ENCODE peak calls at places on chromosome 13, in four cellular contexts. One of them, this sample, is unnamed.

GRCh38 chr13:51804295-51805172 is 571 bp upstream of the DHRS12 start:
- DNase-seq in PC-3: no peak
- DNase-seq in heart right ventricle: peak
- DNase-seq in osteocyte: no peak
- DNase-seq in this sample: no peak

GRCh38 chr13:44172411-44172810 is 201.2 kb upstream of the SERP2 start:
- DNase-seq in PC-3: peak
- DNase-seq in heart right ventricle: no peak
- DNase-seq in osteocyte: no peak
- DNase-seq in this sample: no peak

GRCh38 chr13:70905035-70905434 is 796.8 kb upstream of the KLHL1 start:
- DNase-seq in PC-3: no peak
- DNase-seq in heart right ventricle: no peak
- DNase-seq in osteocyte: no peak
- DNase-seq in this sample: no peak

GRCh38 chr13:112893570-112894422 is 75.2 kb upstream of the MCF2L start:
- DNase-seq in PC-3: peak
- DNase-seq in heart right ventricle: no peak
- DNase-seq in osteocyte: no peak
- DNase-seq in this sample: no peak

GRCh38 chr13:64314286-64314685 is 2898.6 kb upstream of the PCDH20 start:
- DNase-seq in PC-3: peak
- DNase-seq in heart right ventricle: no peak
- DNase-seq in osteocyte: no peak
- DNase-seq in this sample: no peak

GRCh38 chr13:57824121-57824520 is 192.6 kb downstream of the PCDH17 start:
- DNase-seq in PC-3: no peak
- DNase-seq in heart right ventricle: no peak
- DNase-seq in osteocyte: no peak
- DNase-seq in this sample: no peak

GRCh38 chr13:40644838-40645620 is 21.4 kb downstream of the FOXO1 start:
- DNase-seq in PC-3: no peak
- DNase-seq in heart right ventricle: no peak
- DNase-seq in osteocyte: no peak
- DNase-seq in this sample: no peak

GRCh38 chr13:26525528-26525927 is 32.0 kb upstream of the WASF3 start:
- DNase-seq in PC-3: no peak
- DNase-seq in heart right ventricle: no peak
- DNase-seq in osteocyte: no peak
- DNase-seq in this sample: no peak

GRCh38 chr13:113551081-113552000 is 33.2 kb upstream of the TFDP1 start:
- DNase-seq in PC-3: no peak
- DNase-seq in heart right ventricle: no peak
- DNase-seq in osteocyte: peak
- DNase-seq in this sample: peak

GRCh38 chr13:88068316-88068715 is 397.1 kb downstream of the SLITRK5 start:
- DNase-seq in PC-3: no peak
- DNase-seq in heart right ventricle: no peak
- DNase-seq in osteocyte: no peak
- DNase-seq in this sample: no peak

GRCh38 chr13:95749545-95749944 is 72.6 kb downstream of the DNAJC3 start:
- DNase-seq in PC-3: no peak
- DNase-seq in heart right ventricle: no peak
- DNase-seq in osteocyte: no peak
- DNase-seq in this sample: no peak

GRCh38 chr13:111239754-111240670 is 80.4 kb upstream of the TEX29 start:
- DNase-seq in PC-3: no peak
- DNase-seq in heart right ventricle: no peak
- DNase-seq in osteocyte: no peak
- DNase-seq in this sample: no peak

GRCh38 chr13:38990693-38991092 is at the start of gene STOML3:
- DNase-seq in PC-3: no peak
- DNase-seq in heart right ventricle: no peak
- DNase-seq in osteocyte: no peak
- DNase-seq in this sample: no peak

GRCh38 chr13:73450583-73450982 is 391.8 kb downstream of the KLF5 start:
- DNase-seq in PC-3: peak
- DNase-seq in heart right ventricle: no peak
- DNase-seq in osteocyte: no peak
- DNase-seq in this sample: no peak

GRCh38 chr13:41496420-41497234 is 39.3 kb downstream of the RGCC start:
- DNase-seq in PC-3: no peak
- DNase-seq in heart right ventricle: no peak
- DNase-seq in osteocyte: peak
- DNase-seq in this sample: no peak

GRCh38 chr13:34990399-34991224 is 48.5 kb downstream of the NBEA start:
- DNase-seq in PC-3: no peak
- DNase-seq in heart right ventricle: no peak
- DNase-seq in osteocyte: no peak
- DNase-seq in this sample: no peak

GRCh38 chr13:113192279-113192678 is 16.2 kb downstream of the PCID2 start:
- DNase-seq in PC-3: no peak
- DNase-seq in heart right ventricle: no peak
- DNase-seq in osteocyte: peak
- DNase-seq in this sample: no peak

GRCh38 chr13:100673376-100673830 is 1.2 kb downstream of the TMTC4 start:
- DNase-seq in PC-3: no peak
- DNase-seq in heart right ventricle: no peak
- DNase-seq in osteocyte: no peak
- DNase-seq in this sample: peak

GRCh38 chr13:34156841-34157365 is 339.0 kb downstream of the RFC3 start:
- DNase-seq in PC-3: peak
- DNase-seq in heart right ventricle: peak
- DNase-seq in osteocyte: no peak
- DNase-seq in this sample: no peak

GRCh38 chr13:76980075-76980718 is 11.7 kb upstream of the CLN5 start:
- DNase-seq in PC-3: peak
- DNase-seq in heart right ventricle: peak
- DNase-seq in osteocyte: peak
- DNase-seq in this sample: peak

GRCh38 chr13:91111476-91112190 is 235.9 kb upstream of the MIR17HG start:
- DNase-seq in PC-3: no peak
- DNase-seq in heart right ventricle: no peak
- DNase-seq in osteocyte: no peak
- DNase-seq in this sample: no peak

GRCh38 chr13:62377838-62378237 is 962.2 kb upstream of the PCDH20 start:
- DNase-seq in PC-3: no peak
- DNase-seq in heart right ventricle: no peak
- DNase-seq in osteocyte: no peak
- DNase-seq in this sample: no peak

GRCh38 chr13:67062160-67062559 is 168.0 kb downstream of the PCDH9 start:
- DNase-seq in PC-3: no peak
- DNase-seq in heart right ventricle: no peak
- DNase-seq in osteocyte: no peak
- DNase-seq in this sample: no peak

GRCh38 chr13:113971471-113972231 is 2.2 kb downstream of the C13orf46 start:
- DNase-seq in PC-3: no peak
- DNase-seq in heart right ventricle: no peak
- DNase-seq in osteocyte: no peak
- DNase-seq in this sample: no peak

GRCh38 chr13:37747071-37747612 is 122.4 kb downstream of the TRPC4 start:
- DNase-seq in PC-3: peak
- DNase-seq in heart right ventricle: no peak
- DNase-seq in osteocyte: no peak
- DNase-seq in this sample: no peak

GRCh38 chr13:91032104-91032503 is 315.4 kb upstream of the MIR17HG start:
- DNase-seq in PC-3: no peak
- DNase-seq in heart right ventricle: no peak
- DNase-seq in osteocyte: no peak
- DNase-seq in this sample: no peak

GRCh38 chr13:33213797-33214196 is 71.8 kb downstream of the STARD13 start:
- DNase-seq in PC-3: no peak
- DNase-seq in heart right ventricle: no peak
- DNase-seq in osteocyte: no peak
- DNase-seq in this sample: no peak

GRCh38 chr13:73189766-73190165 is 131.0 kb downstream of the KLF5 start:
- DNase-seq in PC-3: no peak
- DNase-seq in heart right ventricle: no peak
- DNase-seq in osteocyte: no peak
- DNase-seq in this sample: no peak

GRCh38 chr13:59721889-59722579 is 441.7 kb downstream of the DIAPH3 start:
- DNase-seq in PC-3: no peak
- DNase-seq in heart right ventricle: no peak
- DNase-seq in osteocyte: no peak
- DNase-seq in this sample: no peak

GRCh38 chr13:45707701-45708100 is 5.6 kb downstream of the CBY2 start:
- DNase-seq in PC-3: no peak
- DNase-seq in heart right ventricle: no peak
- DNase-seq in osteocyte: no peak
- DNase-seq in this sample: no peak

GRCh38 chr13:22915442-22916082 is 265.2 kb upstream of the SGCG start:
- DNase-seq in PC-3: no peak
- DNase-seq in heart right ventricle: no peak
- DNase-seq in osteocyte: no peak
- DNase-seq in this sample: peak

GRCh38 chr13:28316129-28316528 is 177.8 kb downstream of the PAN3 start:
- DNase-seq in PC-3: no peak
- DNase-seq in heart right ventricle: no peak
- DNase-seq in osteocyte: no peak
- DNase-seq in this sample: no peak

GRCh38 chr13:80399340-80400163 is 58.6 kb upstream of the SPRY2 start:
- DNase-seq in PC-3: peak
- DNase-seq in heart right ventricle: no peak
- DNase-seq in osteocyte: no peak
- DNase-seq in this sample: no peak

DNA sequence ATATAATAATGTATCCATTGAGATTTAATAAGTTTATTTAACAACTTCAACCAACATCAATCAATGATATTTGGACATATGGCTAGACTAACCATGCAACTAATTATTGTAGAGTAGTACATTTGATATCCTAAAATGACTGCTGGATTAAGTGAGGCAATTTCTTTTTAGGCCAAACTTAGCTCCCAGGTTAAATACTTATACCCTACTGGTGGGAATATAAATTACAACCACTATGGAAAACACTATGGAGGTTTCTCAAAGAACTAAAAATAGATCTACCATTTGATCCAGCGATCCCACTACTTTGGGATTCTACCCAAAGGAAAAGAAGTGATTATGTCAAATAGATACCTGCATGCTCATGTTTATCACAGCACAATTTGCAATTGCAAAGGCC is 345.8 kb downstream of the RBM26 start:
- DNase-seq in PC-3: peak
- DNase-seq in heart right ventricle: no peak
- DNase-seq in osteocyte: no peak
- DNase-seq in this sample: no peak
- TF ChIP-seq CTCF in PC-3: peak
- TF ChIP-seq CTCF in heart right ventricle: no peak
- TF ChIP-seq CTCF in osteocyte: no peak
- TF ChIP-seq CTCF in this sample: peak

DNA sequence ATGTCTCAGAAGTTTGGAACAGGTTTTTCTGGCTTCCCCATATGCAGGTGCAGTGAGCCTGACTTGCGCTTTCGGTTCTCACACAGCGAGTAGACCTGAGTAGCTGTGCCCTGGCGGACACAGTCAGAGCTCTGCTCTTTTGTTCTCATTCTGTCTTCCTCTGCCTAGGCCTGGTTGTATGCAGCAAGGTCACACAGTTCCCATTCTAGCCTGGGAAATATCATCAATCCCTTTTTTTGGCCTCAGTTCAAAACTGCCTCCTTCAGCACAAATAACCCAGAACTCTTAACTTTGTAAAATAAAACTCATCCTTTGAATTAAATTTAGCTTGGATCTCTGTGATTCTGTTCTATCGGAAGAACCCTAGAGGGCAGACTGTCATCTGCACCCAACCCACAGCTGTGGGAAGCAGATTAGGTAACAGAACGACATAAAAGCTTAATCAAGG is 10.2 kb downstream of the OXGR1 start:
- DNase-seq in PC-3: peak
- DNase-seq in heart right ventricle: no peak
- DNase-seq in osteocyte: no peak
- DNase-seq in this sample: no peak
- TF ChIP-seq CTCF in PC-3: peak
- TF ChIP-seq CTCF in heart right ventricle: peak
- TF ChIP-seq CTCF in osteocyte: no peak
- TF ChIP-seq CTCF in this sample: peak

GRCh38 chr13:69306766-69307165 is 800.9 kb upstream of the ATXN8OS start:
- DNase-seq in PC-3: no peak
- DNase-seq in heart right ventricle: no peak
- DNase-seq in osteocyte: no peak
- DNase-seq in this sample: no peak
- TF ChIP-seq CTCF in PC-3: no peak
- TF ChIP-seq CTCF in heart right ventricle: no peak
- TF ChIP-seq CTCF in osteocyte: no peak
- TF ChIP-seq CTCF in this sample: peak

GRCh38 chr13:68810660-68811059 is 1297.0 kb upstream of the ATXN8OS start:
- DNase-seq in PC-3: peak
- DNase-seq in heart right ventricle: no peak
- DNase-seq in osteocyte: no peak
- DNase-seq in this sample: no peak
- TF ChIP-seq CTCF in PC-3: peak
- TF ChIP-seq CTCF in heart right ventricle: no peak
- TF ChIP-seq CTCF in osteocyte: peak
- TF ChIP-seq CTCF in this sample: peak

DNA sequence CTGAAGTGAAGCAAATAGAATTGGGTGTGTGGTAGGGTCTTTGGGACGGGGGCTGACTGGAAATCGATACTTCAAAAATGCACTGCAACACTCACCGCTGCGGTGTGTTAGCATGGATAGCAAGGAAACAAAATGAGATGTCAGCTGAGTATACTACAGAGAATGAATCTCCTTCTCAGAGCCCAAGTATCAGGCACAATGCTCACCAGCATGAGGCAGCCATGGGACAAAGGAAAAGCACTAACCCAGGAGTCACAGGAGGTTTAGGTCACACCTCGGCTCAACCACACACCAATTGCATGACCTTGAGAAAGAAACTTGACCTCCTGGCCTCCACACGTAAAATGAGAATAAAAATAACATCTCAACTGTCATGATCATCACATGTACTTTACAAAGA is 74.0 kb downstream of the FAM216B start:
- DNase-seq in PC-3: no peak
- DNase-seq in heart right ventricle: no peak
- DNase-seq in osteocyte: no peak
- DNase-seq in this sample: no peak
- TF ChIP-seq CTCF in PC-3: no peak
- TF ChIP-seq CTCF in heart right ventricle: no peak
- TF ChIP-seq CTCF in osteocyte: no peak
- TF ChIP-seq CTCF in this sample: no peak